ENCODE peak calls at places on chromosome 5, in four cellular contexts. One of them, this sample, is unnamed.

GRCh38 chr5:173429489-173430150 is 101.4 kb upstream of the STC2 start:
- DNase-seq in AG08396: no peak
- DNase-seq in ovary: no peak
- DNase-seq in iPS-NIHi11: no peak
- DNase-seq in this sample: no peak

GRCh38 chr5:8766448-8766847 is 779.4 kb downstream of the SEMA5A start:
- DNase-seq in AG08396: no peak
- DNase-seq in ovary: no peak
- DNase-seq in iPS-NIHi11: no peak
- DNase-seq in this sample: no peak

GRCh38 chr5:32071351-32071944 is 102.7 kb downstream of the GOLPH3 start:
- DNase-seq in AG08396: no peak
- DNase-seq in ovary: peak; percentile 60
- DNase-seq in iPS-NIHi11: no peak
- DNase-seq in this sample: no peak

GRCh38 chr5:141714542-141715303 is 32.7 kb upstream of the ARAP3 start:
- DNase-seq in AG08396: no peak
- DNase-seq in ovary: no peak
- DNase-seq in iPS-NIHi11: no peak
- DNase-seq in this sample: no peak

GRCh38 chr5:127518319-127518621 is 830 bp downstream of the PRRC1 start:
- DNase-seq in AG08396: no peak
- DNase-seq in ovary: no peak
- DNase-seq in iPS-NIHi11: no peak
- DNase-seq in this sample: no peak

GRCh38 chr5:153866176-153866575 is 172.5 kb downstream of the FAM114A2 start:
- DNase-seq in AG08396: no peak
- DNase-seq in ovary: no peak
- DNase-seq in iPS-NIHi11: no peak
- DNase-seq in this sample: no peak

GRCh38 chr5:76041863-76042262 is 41.3 kb upstream of the SV2C start:
- DNase-seq in AG08396: no peak
- DNase-seq in ovary: no peak
- DNase-seq in iPS-NIHi11: peak; percentile 74
- DNase-seq in this sample: no peak

GRCh38 chr5:132238169-132238744 is 10.6 kb upstream of the P4HA2 start:
- DNase-seq in AG08396: peak; percentile 59
- DNase-seq in ovary: peak; percentile 83
- DNase-seq in iPS-NIHi11: peak; percentile 77
- DNase-seq in this sample: peak; percentile 75

GRCh38 chr5:122858451-122858850 is 13.0 kb downstream of the SNX24 start:
- DNase-seq in AG08396: no peak
- DNase-seq in ovary: no peak
- DNase-seq in iPS-NIHi11: no peak
- DNase-seq in this sample: no peak

GRCh38 chr5:10333154-10334006 is 20.1 kb upstream of the MARCHF6 start:
- DNase-seq in AG08396: peak; percentile 73
- DNase-seq in ovary: peak; percentile 42
- DNase-seq in iPS-NIHi11: peak; percentile 75
- DNase-seq in this sample: no peak

GRCh38 chr5:177498013-177498847 is 826 bp upstream of the PDLIM7 start:
- DNase-seq in AG08396: no peak
- DNase-seq in ovary: peak; percentile 75
- DNase-seq in iPS-NIHi11: no peak
- DNase-seq in this sample: no peak

GRCh38 chr5:178839319-178839704 is 20.4 kb upstream of the ZNF354B start:
- DNase-seq in AG08396: no peak
- DNase-seq in ovary: no peak
- DNase-seq in iPS-NIHi11: peak; percentile 74
- DNase-seq in this sample: no peak

GRCh38 chr5:127957183-127957582 is 126.4 kb upstream of the SLC12A2 start:
- DNase-seq in AG08396: peak; percentile 29
- DNase-seq in ovary: no peak
- DNase-seq in iPS-NIHi11: peak; percentile 9
- DNase-seq in this sample: no peak

GRCh38 chr5:52997424-52997823 is 8.3 kb downstream of the ITGA2 start:
- DNase-seq in AG08396: no peak
- DNase-seq in ovary: no peak
- DNase-seq in iPS-NIHi11: no peak
- DNase-seq in this sample: no peak

GRCh38 chr5:176553260-176554085 is 4.3 kb downstream of the CDHR2 start:
- DNase-seq in AG08396: no peak
- DNase-seq in ovary: no peak
- DNase-seq in iPS-NIHi11: no peak
- DNase-seq in this sample: no peak

GRCh38 chr5:173771058-173771742 is 116.9 kb upstream of the CPEB4 start:
- DNase-seq in AG08396: no peak
- DNase-seq in ovary: no peak
- DNase-seq in iPS-NIHi11: peak; percentile 54
- DNase-seq in this sample: no peak

GRCh38 chr5:123718238-123718637 is 206.3 kb downstream of the CSNK1G3 start:
- DNase-seq in AG08396: no peak
- DNase-seq in ovary: no peak
- DNase-seq in iPS-NIHi11: no peak
- DNase-seq in this sample: no peak

GRCh38 chr5:10172242-10172641 is 77.4 kb downstream of the ATPSCKMT start:
- DNase-seq in AG08396: no peak
- DNase-seq in ovary: no peak
- DNase-seq in iPS-NIHi11: no peak
- DNase-seq in this sample: no peak

GRCh38 chr5:72541501-72542235 is 34.5 kb upstream of the ZNF366 start:
- DNase-seq in AG08396: no peak
- DNase-seq in ovary: no peak
- DNase-seq in iPS-NIHi11: no peak
- DNase-seq in this sample: no peak

GRCh38 chr5:56175028-56175427 is 58.1 kb downstream of the ANKRD55 start:
- DNase-seq in AG08396: no peak
- DNase-seq in ovary: no peak
- DNase-seq in iPS-NIHi11: no peak
- DNase-seq in this sample: no peak

GRCh38 chr5:180639743-180640300 is 9.6 kb downstream of the FLT4 start:
- DNase-seq in AG08396: no peak
- DNase-seq in ovary: peak; percentile 29
- DNase-seq in iPS-NIHi11: no peak
- DNase-seq in this sample: no peak

GRCh38 chr5:147629196-147629595 is 119.3 kb upstream of the DPYSL3 start:
- DNase-seq in AG08396: no peak
- DNase-seq in ovary: no peak
- DNase-seq in iPS-NIHi11: no peak
- DNase-seq in this sample: no peak

GRCh38 chr5:372556-372910 is 51.0 kb downstream of the AHRR start:
- DNase-seq in AG08396: no peak
- DNase-seq in ovary: no peak
- DNase-seq in iPS-NIHi11: peak; percentile 22
- DNase-seq in this sample: no peak

GRCh38 chr5:175616083-175616482 is 41.8 kb upstream of the HRH2 start:
- DNase-seq in AG08396: no peak
- DNase-seq in ovary: no peak
- DNase-seq in iPS-NIHi11: no peak
- DNase-seq in this sample: no peak

GRCh38 chr5:142109356-142110045 is 922 bp downstream of the NDFIP1 start:
- DNase-seq in AG08396: peak; percentile 42
- DNase-seq in ovary: peak; percentile 27
- DNase-seq in iPS-NIHi11: peak; percentile 10
- DNase-seq in this sample: no peak

GRCh38 chr5:124842725-124843595 is 96.5 kb upstream of the ZNF608 start:
- DNase-seq in AG08396: no peak
- DNase-seq in ovary: no peak
- DNase-seq in iPS-NIHi11: no peak
- DNase-seq in this sample: no peak

GRCh38 chr5:7047862-7048261 is 334.6 kb downstream of the TENT4A start:
- DNase-seq in AG08396: no peak
- DNase-seq in ovary: no peak
- DNase-seq in iPS-NIHi11: no peak
- DNase-seq in this sample: no peak

GRCh38 chr5:177429248-177430045 is 3.0 kb downstream of the GRK6 start:
- DNase-seq in AG08396: no peak
- DNase-seq in ovary: no peak
- DNase-seq in iPS-NIHi11: no peak
- DNase-seq in this sample: peak; percentile 19

GRCh38 chr5:141992349-141992963 is 20.4 kb downstream of the GNPDA1 start:
- DNase-seq in AG08396: peak; percentile 51
- DNase-seq in ovary: peak; percentile 79
- DNase-seq in iPS-NIHi11: peak; percentile 73
- DNase-seq in this sample: peak; percentile 29

GRCh38 chr5:149946118-149946517 is 1.5 kb upstream of the PDE6A start:
- DNase-seq in AG08396: no peak
- DNase-seq in ovary: no peak
- DNase-seq in iPS-NIHi11: no peak
- DNase-seq in this sample: no peak

GRCh38 chr5:171571663-171572062 is 152.2 kb downstream of the FGF18 start:
- DNase-seq in AG08396: peak; percentile 61
- DNase-seq in ovary: no peak
- DNase-seq in iPS-NIHi11: no peak
- DNase-seq in this sample: no peak

GRCh38 chr5:138274189-138274853 is at the start of gene GFRA3:
- DNase-seq in AG08396: peak; percentile 33
- DNase-seq in ovary: peak; percentile 16
- DNase-seq in iPS-NIHi11: peak; percentile 74
- DNase-seq in this sample: no peak